ENCODE peak calls at places on chromosomes 11 and 22, in four cellular contexts. One of them, this sample, is unnamed.

GRCh38 chr11:116557261-116557660 is 215.5 kb downstream of the BUD13 start:
- DNase-seq in cardiac fibroblast: no peak
- DNase-seq in BJ: no peak
- DNase-seq in GM12865: no peak
- DNase-seq in this sample: no peak

GRCh38 chr11:64379817-64380709 is 21.1 kb downstream of the RPS6KA4 start:
- DNase-seq in cardiac fibroblast: no peak
- DNase-seq in BJ: no peak
- DNase-seq in GM12865: no peak
- DNase-seq in this sample: no peak

GRCh38 chr11:47560431-47560830 is 5.0 kb upstream of the PTPMT1 start:
- DNase-seq in cardiac fibroblast: peak; percentile 36
- DNase-seq in BJ: no peak
- DNase-seq in GM12865: no peak
- DNase-seq in this sample: peak; percentile 34

GRCh38 chr11:6633422-6634408 is 14.5 kb upstream of the TPP1 start:
- DNase-seq in cardiac fibroblast: no peak
- DNase-seq in BJ: no peak
- DNase-seq in GM12865: no peak
- DNase-seq in this sample: no peak

GRCh38 chr11:69442012-69442806 is 39.3 kb upstream of the LINC01488 start:
- DNase-seq in cardiac fibroblast: peak; percentile 34
- DNase-seq in BJ: no peak
- DNase-seq in GM12865: no peak
- DNase-seq in this sample: peak; percentile 36

GRCh38 chr11:17559341-17560087 is 12.5 kb downstream of the OTOG start:
- DNase-seq in cardiac fibroblast: no peak
- DNase-seq in BJ: no peak
- DNase-seq in GM12865: no peak
- DNase-seq in this sample: no peak

GRCh38 chr11:72225411-72225951 is 914 bp downstream of the INPPL1 start:
- DNase-seq in cardiac fibroblast: peak; percentile 13
- DNase-seq in BJ: no peak
- DNase-seq in GM12865: peak; percentile 32
- DNase-seq in this sample: peak; percentile 54

GRCh38 chr11:132358573-132358953 is 988.1 kb downstream of the NTM start:
- DNase-seq in cardiac fibroblast: no peak
- DNase-seq in BJ: no peak
- DNase-seq in GM12865: peak; percentile 75
- DNase-seq in this sample: no peak

GRCh38 chr11:101617735-101618332 is 34.0 kb upstream of the TRPC6 start:
- DNase-seq in cardiac fibroblast: peak; percentile 43
- DNase-seq in BJ: no peak
- DNase-seq in GM12865: no peak
- DNase-seq in this sample: no peak

GRCh38 chr11:10208045-10208674 is 85.9 kb downstream of the SBF2 start:
- DNase-seq in cardiac fibroblast: peak; percentile 70
- DNase-seq in BJ: no peak
- DNase-seq in GM12865: peak; percentile 55
- DNase-seq in this sample: peak; percentile 57

GRCh38 chr22:49570032-49570848 is 257.4 kb downstream of the BRD1 start:
- DNase-seq in cardiac fibroblast: no peak
- DNase-seq in BJ: no peak
- DNase-seq in GM12865: no peak
- DNase-seq in this sample: peak; percentile 13

GRCh38 chr11:12634329-12634728 is 39.9 kb upstream of the TEAD1 start:
- DNase-seq in cardiac fibroblast: no peak
- DNase-seq in BJ: no peak
- DNase-seq in GM12865: no peak
- DNase-seq in this sample: no peak

GRCh38 chr11:87675993-87676392 is 499.2 kb downstream of the RAB38 start:
- DNase-seq in cardiac fibroblast: no peak
- DNase-seq in BJ: no peak
- DNase-seq in GM12865: no peak
- DNase-seq in this sample: no peak

GRCh38 chr11:95245038-95245437 is 14.0 kb upstream of the SESN3 start:
- DNase-seq in cardiac fibroblast: peak; percentile 71
- DNase-seq in BJ: no peak
- DNase-seq in GM12865: peak; percentile 11
- DNase-seq in this sample: no peak

GRCh38 chr22:17808688-17809403 is 34.6 kb upstream of the BID start:
- DNase-seq in cardiac fibroblast: peak; percentile 57
- DNase-seq in BJ: no peak
- DNase-seq in GM12865: peak; percentile 60
- DNase-seq in this sample: no peak

GRCh38 chr11:120034881-120035620 is 102.9 kb downstream of the TRIM29 start:
- DNase-seq in cardiac fibroblast: no peak
- DNase-seq in BJ: no peak
- DNase-seq in GM12865: no peak
- DNase-seq in this sample: no peak

GRCh38 chr11:93969925-93970922 is 50.9 kb upstream of the HEPHL1 start:
- DNase-seq in cardiac fibroblast: no peak
- DNase-seq in BJ: no peak
- DNase-seq in GM12865: no peak
- DNase-seq in this sample: no peak

GRCh38 chr11:75369846-75370245 is 18.4 kb upstream of the ARRB1 start:
- DNase-seq in cardiac fibroblast: no peak
- DNase-seq in BJ: no peak
- DNase-seq in GM12865: no peak
- DNase-seq in this sample: peak; percentile 88

GRCh38 chr22:44247923-44248892 is 64.5 kb downstream of the SHISAL1 start:
- DNase-seq in cardiac fibroblast: no peak
- DNase-seq in BJ: no peak
- DNase-seq in GM12865: no peak
- DNase-seq in this sample: no peak

GRCh38 chr11:34997872-34998548 is 81.6 kb downstream of the PDHX start:
- DNase-seq in cardiac fibroblast: peak; percentile 69
- DNase-seq in BJ: no peak
- DNase-seq in GM12865: no peak
- DNase-seq in this sample: peak; percentile 43
- TF ChIP-seq CTCF in cardiac fibroblast: peak; percentile 34
- TF ChIP-seq CTCF in BJ: peak; percentile 36
- TF ChIP-seq CTCF in GM12865: peak; percentile 28
- TF ChIP-seq CTCF in this sample: no peak

DNA sequence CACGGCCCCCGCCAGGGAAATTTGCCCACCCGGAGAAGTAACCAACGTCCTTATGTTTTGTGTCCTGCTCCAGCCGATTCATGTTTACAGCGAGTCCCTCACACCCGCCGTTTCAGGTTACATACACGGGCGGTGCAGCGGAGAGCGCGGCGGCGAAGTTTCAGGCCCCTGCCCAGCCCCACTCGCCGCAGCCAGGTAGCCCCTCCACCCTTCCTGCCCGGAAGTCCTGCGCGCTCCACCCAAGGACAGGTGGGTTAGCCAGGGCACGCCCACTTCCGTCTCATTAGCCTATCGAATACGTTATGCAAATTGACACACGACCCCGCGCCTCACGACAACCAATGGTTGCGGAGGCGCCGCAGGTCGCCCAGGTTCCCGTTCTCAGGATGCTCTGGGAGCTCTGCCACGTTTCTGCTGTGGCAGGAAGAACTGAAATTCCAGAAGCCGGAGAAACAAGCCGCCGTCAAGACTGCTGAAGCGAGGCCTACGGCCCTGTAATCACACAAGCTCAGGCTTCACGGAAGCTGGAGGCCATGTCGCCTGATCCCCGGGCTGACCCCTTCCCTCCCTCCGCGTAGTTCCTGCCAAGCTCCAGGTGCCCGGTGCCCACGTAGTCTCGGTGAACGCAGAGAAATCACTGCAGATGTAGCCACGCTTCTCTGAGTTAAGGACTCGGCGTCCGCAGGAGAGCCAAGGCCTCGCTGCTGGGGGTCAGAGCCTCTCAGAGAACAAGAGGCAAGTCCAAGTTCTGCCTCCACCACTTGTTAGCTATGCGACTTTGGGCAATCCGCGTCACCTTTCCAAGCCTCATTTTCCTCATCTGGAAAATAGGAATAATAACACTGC is 22.4 kb upstream of the MYH9 start:
- DNase-seq in cardiac fibroblast: no peak
- DNase-seq in BJ: no peak
- DNase-seq in GM12865: peak; percentile 77
- DNase-seq in this sample: no peak
- H3K4me3 ChIP-seq in cardiac fibroblast: no peak overlapping the region
- H3K4me3 ChIP-seq in BJ: peak overlapping the region; percentile 23
- H3K4me3 ChIP-seq in GM12865: peak overlapping the region; percentile 29
- H3K4me3 ChIP-seq in this sample: no peak overlapping the region

GRCh38 chr22:36549033-36549432 is 20.1 kb upstream of the EIF3D start:
- DNase-seq in cardiac fibroblast: peak; percentile 13
- DNase-seq in BJ: no peak
- DNase-seq in GM12865: no peak
- DNase-seq in this sample: peak; percentile 22

GRCh38 chr22:36544107-36544620 is 15.2 kb upstream of the EIF3D start:
- DNase-seq in cardiac fibroblast: peak; percentile 96
- DNase-seq in BJ: no peak
- DNase-seq in GM12865: no peak
- DNase-seq in this sample: peak; percentile 67

GRCh38 chr22:36548606-36549005 is 19.6 kb upstream of the EIF3D start:
- DNase-seq in cardiac fibroblast: no peak
- DNase-seq in BJ: no peak
- DNase-seq in GM12865: no peak
- DNase-seq in this sample: peak; percentile 15

GRCh38 chr22:36546932-36547331 is 18.0 kb upstream of the EIF3D start:
- DNase-seq in cardiac fibroblast: peak; percentile 88
- DNase-seq in BJ: no peak
- DNase-seq in GM12865: no peak
- DNase-seq in this sample: peak; percentile 22

GRCh38 chr22:36546092-36546804 is 17.3 kb upstream of the EIF3D start:
- DNase-seq in cardiac fibroblast: peak; percentile 63
- DNase-seq in BJ: no peak
- DNase-seq in GM12865: peak; percentile 44
- DNase-seq in this sample: peak; percentile 87
- TF ChIP-seq CTCF in cardiac fibroblast: peak; percentile 53
- TF ChIP-seq CTCF in BJ: peak; percentile 71
- TF ChIP-seq CTCF in GM12865: peak; percentile 51
- TF ChIP-seq CTCF in this sample: peak; percentile 57

GRCh38 chr11:76798656-76799055 is 15.5 kb downstream of the TSKU start:
- DNase-seq in cardiac fibroblast: no peak
- DNase-seq in BJ: no peak
- DNase-seq in GM12865: no peak
- DNase-seq in this sample: no peak
- H3K4me3 ChIP-seq in cardiac fibroblast: no peak overlapping the region
- H3K4me3 ChIP-seq in BJ: no peak overlapping the region
- H3K4me3 ChIP-seq in GM12865: no peak overlapping the region
- H3K4me3 ChIP-seq in this sample: no peak overlapping the region